ENCODE peak calls at places on chromosomes 6 and 20, in nine cellular contexts. R, T, Z, F, C, E, H, J and I are unnamed samples.

GRCh38 chr20:11686900-11687543 is 230.7 kb upstream of the BTBD3 start:
- DNase-seq in R (no peak), T (no peak), Z (peak; percentile 34), F (no peak), C (no peak), E (peak; percentile 29), H (peak; percentile 22), J (no peak), I (no peak)

GRCh38 chr6:44508646-44509045 is 121.1 kb downstream of the CDC5L start:
- DNase-seq in R (no peak), T (peak; percentile 39), Z (no peak), F (no peak), C (no peak), E (peak; percentile 92), H (no peak), J (peak; percentile 42), I (peak; percentile 82)

GRCh38 chr6:139943391-139943790 is 568.9 kb upstream of the CITED2 start:
- DNase-seq in R (peak; percentile 7), T (peak; percentile 86), Z (no peak), F (peak; percentile 76), C (no peak), E (peak; percentile 89), H (peak; percentile 90), J (peak; percentile 87), I (peak; percentile 54)

GRCh38 chr6:124055986-124056385 is 252.3 kb downstream of the NKAIN2 start:
- DNase-seq in R (no peak), T (no peak), Z (no peak), F (no peak), C (no peak), E (no peak), H (no peak), J (no peak), I (no peak)

GRCh38 chr6:99030915-99031314 is 83.2 kb upstream of the FBXL4 start:
- DNase-seq in R (no peak), T (no peak), Z (no peak), F (no peak), C (no peak), E (no peak), H (no peak), J (no peak), I (no peak)

GRCh38 chr6:2353412-2354137 is 108.2 kb upstream of the GMDS start:
- DNase-seq in R (peak; percentile 33), T (peak; percentile 41), Z (no peak), F (peak; percentile 47), C (no peak), E (peak; percentile 80), H (peak; percentile 89), J (peak; percentile 17), I (peak; percentile 41)

GRCh38 chr6:141552031-141552430 is 580.7 kb upstream of the GJE1 start:
- DNase-seq in R (no peak), T (no peak), Z (no peak), F (no peak), C (no peak), E (no peak), H (no peak), J (no peak), I (no peak)

GRCh38 chr6:164928041-164928321 is 381.4 kb downstream of the C6orf118 start:
- DNase-seq in R (no peak), T (no peak), Z (no peak), F (no peak), C (no peak), E (no peak), H (no peak), J (no peak), I (no peak)

GRCh38 chr6:45841062-45841461 is 174.6 kb downstream of the CLIC5 start:
- DNase-seq in R (no peak), T (no peak), Z (no peak), F (no peak), C (no peak), E (no peak), H (no peak), J (no peak), I (no peak)

GRCh38 chr6:135351635-135352034 is 145.9 kb downstream of the AHI1 start:
- DNase-seq in R (no peak), T (no peak), Z (no peak), F (no peak), C (no peak), E (no peak), H (no peak), J (no peak), I (no peak)

GRCh38 chr6:134740473-134741192 is 209.3 kb downstream of the ALDH8A1 start:
- DNase-seq in R (no peak), T (no peak), Z (no peak), F (no peak), C (no peak), E (peak; percentile 71), H (peak; percentile 49), J (no peak), I (no peak)

GRCh38 chr6:12324741-12325140 is 34.6 kb downstream of the EDN1 start:
- DNase-seq in R (no peak), T (no peak), Z (no peak), F (no peak), C (no peak), E (no peak), H (no peak), J (no peak), I (no peak)

GRCh38 chr6:150625927-150626326 is 26.2 kb downstream of the PLEKHG1 start:
- DNase-seq in R (no peak), T (no peak), Z (no peak), F (no peak), C (no peak), E (no peak), H (no peak), J (no peak), I (no peak)
- TF ChIP-seq CTCF in R (no peak), T (no peak), Z (no peak), F (no peak), C (no peak), E (no peak), H (no peak), J (no peak), I (no peak)

DNA sequence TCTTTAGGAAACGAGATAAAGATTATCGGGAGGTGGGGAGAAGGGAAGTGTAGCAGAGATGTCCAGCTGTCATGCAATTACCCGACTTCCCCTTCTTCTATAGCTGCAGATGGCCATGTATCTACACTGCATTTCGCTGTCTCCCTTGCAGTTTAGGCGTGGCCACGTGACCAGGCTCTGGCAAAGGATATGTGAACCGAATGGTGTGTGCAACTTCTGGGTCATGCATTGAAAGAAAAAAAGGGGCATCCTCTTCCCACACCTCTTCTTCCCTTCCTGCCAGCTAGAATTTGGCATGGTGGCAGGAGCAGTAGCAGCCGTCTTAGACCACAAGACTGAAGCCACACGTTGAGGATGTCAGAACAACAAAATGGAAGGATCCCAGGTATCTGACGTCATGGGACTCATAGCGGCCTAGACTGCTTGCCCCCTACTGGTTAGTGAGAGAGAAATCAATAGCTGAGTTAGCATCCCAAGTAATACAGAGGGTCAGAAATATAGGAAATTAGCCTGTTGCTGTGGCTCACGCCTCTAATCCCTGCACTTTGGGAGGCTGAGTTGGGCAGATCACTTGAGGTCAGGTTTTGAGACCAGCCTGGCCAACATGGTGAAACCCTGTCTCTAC is 32.8 kb downstream of the TCF15 start:
- DNase-seq in R (peak; percentile 55), T (no peak), Z (no peak), F (peak; percentile 31), C (no peak), E (no peak), H (peak; percentile 18), J (no peak), I (no peak)
- TF ChIP-seq CTCF in R (peak; percentile 24), T (peak; percentile 38), Z (no peak), F (peak; percentile 54), C (peak; percentile 18), E (peak; percentile 26), H (peak; percentile 34), J (peak; percentile 20), I (peak; percentile 10)

DNA sequence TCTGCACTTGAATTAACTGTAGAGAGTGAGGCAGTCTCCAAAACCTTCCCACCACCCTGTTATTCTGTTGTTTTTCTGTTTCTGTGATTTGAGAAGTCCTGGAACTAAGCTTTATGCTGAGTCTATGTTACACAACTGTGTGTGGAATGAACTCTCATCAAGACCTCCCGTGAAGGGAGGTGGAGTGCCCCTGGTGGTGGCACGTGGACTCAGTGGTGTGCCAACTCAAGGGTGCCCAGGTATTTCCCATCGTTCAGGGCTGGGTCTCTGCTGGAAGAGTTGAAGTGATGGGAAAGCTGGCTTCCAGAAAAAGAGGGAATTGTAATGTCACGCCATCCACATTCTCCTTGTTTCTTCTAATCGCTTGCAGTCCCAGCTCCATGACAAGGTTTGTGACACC is 374.2 kb downstream of the SMOC2 start:
- DNase-seq in R (no peak), T (no peak), Z (no peak), F (no peak), C (no peak), E (no peak), H (no peak), J (no peak), I (no peak)
- TF ChIP-seq CTCF in R (no peak), T (no peak), Z (peak; percentile 12), F (peak; percentile 14), C (no peak), E (peak; percentile 2), H (no peak), J (no peak), I (no peak)

GRCh38 chr20:36506253-36506652 is 35.1 kb upstream of the MYL9 start:
- DNase-seq in R (peak; percentile 44), T (no peak), Z (no peak), F (no peak), C (no peak), E (no peak), H (no peak), J (no peak), I (no peak)
- TF ChIP-seq CTCF in R (peak; percentile 46), T (peak; percentile 38), Z (no peak), F (peak; percentile 42), C (no peak), E (peak; percentile 48), H (peak; percentile 51), J (peak; percentile 15), I (peak; percentile 17)

GRCh38 chr6:6712258-6712978 is 123.9 kb downstream of the LY86 start:
- DNase-seq in R (peak; percentile 60), T (peak; percentile 66), Z (peak; percentile 64), F (no peak), C (no peak), E (peak; percentile 79), H (peak; percentile 62), J (peak; percentile 50), I (no peak)
- TF ChIP-seq CTCF in R (peak; percentile 37), T (no peak), Z (no peak), F (no peak), C (no peak), E (no peak), H (no peak), J (no peak), I (no peak)

GRCh38 chr6:68958327-68958726 is 323.2 kb downstream of the ADGRB3 start:
- DNase-seq in R (no peak), T (no peak), Z (no peak), F (no peak), C (no peak), E (no peak), H (peak; percentile 11), J (no peak), I (no peak)
- TF ChIP-seq CTCF in R (peak; percentile 17), T (no peak), Z (no peak), F (no peak), C (peak; percentile 33), E (no peak), H (no peak), J (no peak), I (no peak)

GRCh38 chr20:36273414-36274247 is 32.5 kb upstream of the DLGAP4 start:
- DNase-seq in R (peak; percentile 28), T (no peak), Z (no peak), F (no peak), C (no peak), E (no peak), H (peak; percentile 32), J (no peak), I (no peak)
- TF ChIP-seq CTCF in R (peak; percentile 56), T (peak; percentile 43), Z (no peak), F (peak; percentile 37), C (no peak), E (peak; percentile 33), H (peak; percentile 56), J (peak; percentile 10), I (peak; percentile 40)